ENCODE peak calls at places on chromosomes 12 and 14, in six cellular contexts. Y is left ventricle myocardium inferior, G is upper lobe of right lung, O is cardiac muscle cell, E is OCI-LY7, N is tibial nerve. B is an unnamed sample.

GRCh38 chr14:37864861-37865718 is 269.7 kb downstream of the TTC6 start:
- DNase-seq in Y (no peak), G (no peak), O (no peak), E (no peak), N (no peak), B (peak)

GRCh38 chr12:21934173-21934572 is 7.1 kb downstream of the ABCC9 start:
- DNase-seq in Y (no peak), G (no peak), O (no peak), E (no peak), N (no peak), B (no peak)

GRCh38 chr14:75232597-75232996 is 46.0 kb upstream of the FOS start:
- DNase-seq in Y (no peak), G (no peak), O (no peak), E (peak), N (no peak), B (no peak)

GRCh38 chr12:1696800-1697199 is 5.9 kb downstream of the ADIPOR2 start:
- DNase-seq in Y (no peak), G (no peak), O (no peak), E (no peak), N (no peak), B (no peak)

GRCh38 chr14:93788557-93789365 is 476 bp upstream of the PRIMA1 start:
- DNase-seq in Y (peak), G (no peak), O (peak), E (no peak), N (no peak), B (no peak)

GRCh38 chr12:6765634-6766581 is at the start of gene PTMS:
- DNase-seq in Y (peak), G (peak), O (peak), E (peak), N (peak), B (peak)

GRCh38 chr14:68377459-68377858 is 415.4 kb downstream of the ZFP36L1 start:
- DNase-seq in Y (peak), G (no peak), O (no peak), E (peak), N (peak), B (peak)

GRCh38 chr14:22822017-22822618 is 6.9 kb upstream of the SLC7A7 start:
- DNase-seq in Y (no peak), G (no peak), O (no peak), E (no peak), N (no peak), B (no peak)

GRCh38 chr12:93734784-93735183 is 57.6 kb downstream of the CRADD start:
- DNase-seq in Y (no peak), G (no peak), O (no peak), E (no peak), N (no peak), B (no peak)

GRCh38 chr12:92628476-92628875 is 74.3 kb upstream of the PLEKHG7 start:
- DNase-seq in Y (no peak), G (no peak), O (no peak), E (no peak), N (no peak), B (no peak)

GRCh38 chr12:39227218-39227617 is 215.7 kb downstream of the KIF21A start:
- DNase-seq in Y (no peak), G (no peak), O (no peak), E (no peak), N (no peak), B (no peak)

GRCh38 chr12:65756956-65757511 is 67.2 kb upstream of the HMGA2 start:
- DNase-seq in Y (no peak), G (no peak), O (no peak), E (no peak), N (no peak), B (no peak)

GRCh38 chr14:87698496-87698895 is 294.5 kb downstream of the GALC start:
- DNase-seq in Y (no peak), G (no peak), O (no peak), E (no peak), N (no peak), B (no peak)

GRCh38 chr12:9636807-9637206 is 29.1 kb upstream of the KLRB1 start:
- DNase-seq in Y (no peak), G (no peak), O (no peak), E (no peak), N (no peak), B (no peak)

GRCh38 chr12:32471601-32472001 is 72.2 kb downstream of the FGD4 start:
- DNase-seq in Y (no peak), G (no peak), O (no peak), E (no peak), N (no peak), B (no peak)

GRCh38 chr12:106498056-106498455 is 84.7 kb upstream of the RFX4 start:
- DNase-seq in Y (no peak), G (no peak), O (no peak), E (no peak), N (no peak), B (no peak)

GRCh38 chr12:2832550-2833127 is 2.2 kb downstream of the NRIP2 start:
- DNase-seq in Y (no peak), G (no peak), O (no peak), E (no peak), N (no peak), B (no peak)

GRCh38 chr12:2891240-2892053 is 756 bp downstream of the TULP3 start:
- DNase-seq in Y (peak), G (peak), O (peak), E (peak), N (no peak), B (peak)

GRCh38 chr14:55206175-55206574 is 14.8 kb upstream of the DLGAP5 start:
- DNase-seq in Y (no peak), G (no peak), O (no peak), E (no peak), N (no peak), B (no peak)

GRCh38 chr12:123037791-123038190 is 57.3 kb downstream of the ARL6IP4 start:
- DNase-seq in Y (no peak), G (peak), O (no peak), E (no peak), N (no peak), B (no peak)
- H3K27ac ChIP-seq in Y (no peak), G (no peak), O (no peak), E (no peak), N (no peak), B (no peak)

GRCh38 chr12:54265364-54265812 is 14.5 kb downstream of the CBX5 start:
- DNase-seq in Y (no peak), G (no peak), O (no peak), E (no peak), N (no peak), B (no peak)
- H3K27ac ChIP-seq in Y (no peak), G (no peak), O (peak), E (no peak), N (no peak), B (no peak)

DNA sequence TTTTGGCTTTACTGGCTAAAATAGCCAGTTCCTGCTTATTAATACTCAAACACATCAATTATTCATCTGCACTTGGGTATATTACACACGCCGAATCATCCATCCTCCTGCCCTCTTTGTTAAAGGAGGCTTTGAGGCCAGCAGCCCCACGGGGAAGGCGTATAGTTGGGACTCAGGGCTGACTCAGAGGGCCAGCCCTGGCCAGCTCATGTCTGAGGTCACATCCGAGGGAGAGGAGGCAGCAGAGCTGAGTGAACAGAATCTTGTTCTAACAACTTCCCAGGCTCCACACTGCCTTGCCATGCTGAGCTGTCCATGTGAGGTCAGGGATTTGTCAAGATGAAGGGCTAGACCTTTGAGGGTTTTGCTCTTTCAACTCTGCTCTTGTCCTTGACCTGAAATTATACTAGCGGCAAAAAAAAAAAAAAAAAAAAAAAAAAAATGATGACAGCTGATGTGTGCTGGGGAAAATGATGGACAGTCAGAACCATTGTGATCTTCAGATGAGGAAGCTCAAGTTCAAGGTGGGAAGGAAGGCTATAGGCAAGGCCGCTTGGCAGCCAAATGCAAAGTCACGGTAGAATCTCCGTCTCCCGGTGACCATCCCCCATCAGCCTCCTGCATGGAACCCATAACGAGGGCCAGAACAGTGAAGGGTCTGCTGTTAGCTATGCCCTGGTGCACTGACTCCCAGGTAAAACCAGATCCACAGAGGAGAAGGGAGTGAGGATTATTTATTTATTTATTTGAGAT is 12.5 kb upstream of the MARK3 start:
- DNase-seq in Y (no peak), G (no peak), O (peak), E (no peak), N (no peak), B (peak)
- H3K27ac ChIP-seq in Y (no peak), G (no peak), O (no peak), E (no peak), N (no peak), B (no peak)

GRCh38 chr12:49507139-49507538 is 31.7 kb upstream of the KCNH3 start:
- DNase-seq in Y (no peak), G (no peak), O (no peak), E (no peak), N (no peak), B (no peak)

GRCh38 chr12:49505672-49506071 is 33.2 kb upstream of the KCNH3 start:
- DNase-seq in Y (no peak), G (no peak), O (no peak), E (no peak), N (no peak), B (no peak)

GRCh38 chr12:49503674-49504180 is 35.1 kb upstream of the KCNH3 start:
- DNase-seq in Y (no peak), G (no peak), O (no peak), E (no peak), N (no peak), B (no peak)

GRCh38 chr12:49501895-49502294 is 36.9 kb upstream of the KCNH3 start:
- DNase-seq in Y (no peak), G (no peak), O (no peak), E (peak), N (no peak), B (no peak)

GRCh38 chr12:49502590-49502989 is 36.2 kb upstream of the KCNH3 start:
- DNase-seq in Y (no peak), G (no peak), O (no peak), E (no peak), N (no peak), B (no peak)
- H3K27ac ChIP-seq in Y (no peak), G (no peak), O (no peak), E (no peak), N (no peak), B (no peak)

DNA sequence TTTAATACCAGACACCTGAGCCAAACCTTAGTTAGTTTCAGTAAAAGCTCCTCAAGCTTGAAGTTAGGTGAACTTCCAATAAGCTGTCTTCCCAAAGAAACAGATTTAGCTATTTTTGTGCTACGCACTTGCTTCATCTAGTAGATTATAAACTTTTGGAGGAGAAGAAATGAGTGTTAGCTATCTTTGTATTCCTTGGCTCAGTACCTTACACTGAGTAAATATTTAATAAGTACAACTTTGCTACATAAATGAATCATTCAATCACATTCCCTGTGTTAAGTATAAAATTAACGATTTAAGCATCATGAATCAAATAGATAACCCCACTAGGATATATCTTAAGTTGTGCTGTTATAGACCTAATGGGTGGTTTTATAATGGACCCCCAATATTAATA is 307.0 kb downstream of the PCNX1 start:
- DNase-seq in Y (no peak), G (no peak), O (no peak), E (no peak), N (no peak), B (no peak)
- H3K27ac ChIP-seq in Y (no peak), G (no peak), O (no peak), E (no peak), N (no peak), B (no peak)

GRCh38 chr14:59566281-59566680 is 10.3 kb downstream of the CCDC175 start:
- DNase-seq in Y (no peak), G (no peak), O (no peak), E (no peak), N (no peak), B (no peak)
- H3K27ac ChIP-seq in Y (no peak), G (no peak), O (no peak), E (no peak), N (no peak), B (no peak)